ENCODE peak calls at places on chromosomes 16 and 17, in seven cellular contexts. One of them, this sample, is unnamed.

GRCh38 chr16:29114476-29115012 is 129.7 kb downstream of the LAT start:
- DNase-seq in AG10803: no peak
- DNase-seq in fibroblast of mammary gland: peak; percentile 5
- DNase-seq in fibroblast of pulmonary artery: no peak
- DNase-seq in GM12864: no peak
- DNase-seq in ascending aorta: no peak
- DNase-seq in HCT116: no peak
- DNase-seq in this sample: no peak

GRCh38 chr16:11634307-11634706 is 33.9 kb upstream of the SNN start:
- DNase-seq in ascending aorta: no peak
- DNase-seq in GM12864: no peak
- DNase-seq in fibroblast of mammary gland: no peak
- DNase-seq in AG10803: no peak
- DNase-seq in HCT116: no peak
- DNase-seq in fibroblast of pulmonary artery: no peak
- DNase-seq in this sample: no peak

GRCh38 chr16:66030036-66030435 is 336.5 kb upstream of the CDH5 start:
- DNase-seq in fibroblast of pulmonary artery: peak; percentile 30
- DNase-seq in fibroblast of mammary gland: peak; percentile 83
- DNase-seq in AG10803: peak; percentile 43
- DNase-seq in HCT116: no peak
- DNase-seq in GM12864: no peak
- DNase-seq in ascending aorta: no peak
- DNase-seq in this sample: no peak

GRCh38 chr17:48641541-48642058 is 15.4 kb upstream of the HOXB9 start:
- DNase-seq in GM12864: no peak
- DNase-seq in HCT116: no peak
- DNase-seq in AG10803: no peak
- DNase-seq in ascending aorta: no peak
- DNase-seq in fibroblast of pulmonary artery: no peak
- DNase-seq in fibroblast of mammary gland: no peak
- DNase-seq in this sample: no peak

GRCh38 chr16:85253127-85253941 is 141.1 kb upstream of the CIBAR2 start:
- DNase-seq in HCT116: no peak
- DNase-seq in fibroblast of mammary gland: peak; percentile 31
- DNase-seq in ascending aorta: no peak
- DNase-seq in AG10803: peak; percentile 37
- DNase-seq in fibroblast of pulmonary artery: peak; percentile 36
- DNase-seq in GM12864: no peak
- DNase-seq in this sample: peak; percentile 43

GRCh38 chr16:84191466-84191865 is 509 bp downstream of the ADAD2 start:
- DNase-seq in fibroblast of mammary gland: no peak
- DNase-seq in ascending aorta: no peak
- DNase-seq in AG10803: no peak
- DNase-seq in GM12864: no peak
- DNase-seq in HCT116: no peak
- DNase-seq in fibroblast of pulmonary artery: no peak
- DNase-seq in this sample: no peak

GRCh38 chr17:28716740-28717577 is 709 bp downstream of the RAB34 start:
- DNase-seq in fibroblast of pulmonary artery: peak; percentile 44
- DNase-seq in GM12864: no peak
- DNase-seq in fibroblast of mammary gland: peak; percentile 38
- DNase-seq in HCT116: no peak
- DNase-seq in ascending aorta: no peak
- DNase-seq in AG10803: peak; percentile 44
- DNase-seq in this sample: peak; percentile 44

GRCh38 chr16:19393226-19394074 is 24.2 kb upstream of the TMC5 start:
- DNase-seq in fibroblast of pulmonary artery: peak; percentile 26
- DNase-seq in AG10803: no peak
- DNase-seq in GM12864: no peak
- DNase-seq in ascending aorta: no peak
- DNase-seq in fibroblast of mammary gland: peak; percentile 27
- DNase-seq in HCT116: peak; percentile 89
- DNase-seq in this sample: peak; percentile 81

GRCh38 chr16:86029131-86029741 is 130.3 kb downstream of the IRF8 start:
- DNase-seq in HCT116: no peak
- DNase-seq in fibroblast of pulmonary artery: peak; percentile 25
- DNase-seq in AG10803: peak; percentile 17
- DNase-seq in GM12864: no peak
- DNase-seq in ascending aorta: no peak
- DNase-seq in fibroblast of mammary gland: peak; percentile 13
- DNase-seq in this sample: no peak

GRCh38 chr16:52050418-52050817 is 496.5 kb downstream of the TOX3 start:
- DNase-seq in fibroblast of mammary gland: peak; percentile 21
- DNase-seq in HCT116: no peak
- DNase-seq in fibroblast of pulmonary artery: peak; percentile 1
- DNase-seq in ascending aorta: no peak
- DNase-seq in AG10803: no peak
- DNase-seq in GM12864: no peak
- DNase-seq in this sample: peak; percentile 68

GRCh38 chr16:68356919-68357286 is 46.1 kb downstream of the PRMT7 start:
- DNase-seq in fibroblast of pulmonary artery: no peak
- DNase-seq in fibroblast of mammary gland: no peak
- DNase-seq in HCT116: no peak
- DNase-seq in ascending aorta: no peak
- DNase-seq in AG10803: no peak
- DNase-seq in GM12864: no peak
- DNase-seq in this sample: no peak

GRCh38 chr16:18789850-18790706 is at the start of gene RPS15A:
- DNase-seq in GM12864: peak; percentile 96
- DNase-seq in HCT116: peak; percentile 96
- DNase-seq in AG10803: peak; percentile 98
- DNase-seq in fibroblast of pulmonary artery: peak; percentile 99
- DNase-seq in ascending aorta: peak; percentile 77
- DNase-seq in fibroblast of mammary gland: peak; percentile 98
- DNase-seq in this sample: peak; percentile 98

GRCh38 chr17:49197346-49197998 is 12.9 kb downstream of the GNGT2 start:
- DNase-seq in fibroblast of mammary gland: no peak
- DNase-seq in HCT116: no peak
- DNase-seq in fibroblast of pulmonary artery: no peak
- DNase-seq in AG10803: no peak
- DNase-seq in GM12864: no peak
- DNase-seq in ascending aorta: no peak
- DNase-seq in this sample: peak; percentile 44

GRCh38 chr16:67551972-67552371 is 10.4 kb upstream of the CTCF start:
- DNase-seq in fibroblast of mammary gland: no peak
- DNase-seq in ascending aorta: no peak
- DNase-seq in GM12864: no peak
- DNase-seq in AG10803: no peak
- DNase-seq in fibroblast of pulmonary artery: no peak
- DNase-seq in HCT116: no peak
- DNase-seq in this sample: no peak

GRCh38 chr17:50817142-50817751 is 18.1 kb upstream of the WFIKKN2 start:
- DNase-seq in AG10803: no peak
- DNase-seq in ascending aorta: no peak
- DNase-seq in HCT116: peak; percentile 34
- DNase-seq in fibroblast of pulmonary artery: peak; percentile 31
- DNase-seq in GM12864: no peak
- DNase-seq in fibroblast of mammary gland: peak; percentile 24
- DNase-seq in this sample: no peak

GRCh38 chr16:87368029-87368765 is 15.4 kb downstream of the FBXO31 start:
- DNase-seq in HCT116: no peak
- DNase-seq in AG10803: no peak
- DNase-seq in GM12864: no peak
- DNase-seq in ascending aorta: no peak
- DNase-seq in fibroblast of pulmonary artery: no peak
- DNase-seq in fibroblast of mammary gland: no peak
- DNase-seq in this sample: no peak

GRCh38 chr17:31595076-31595475 is 203.6 kb downstream of the RAB11FIP4 start:
- DNase-seq in fibroblast of pulmonary artery: no peak
- DNase-seq in AG10803: peak; percentile 64
- DNase-seq in HCT116: no peak
- DNase-seq in GM12864: no peak
- DNase-seq in ascending aorta: no peak
- DNase-seq in fibroblast of mammary gland: peak; percentile 41
- DNase-seq in this sample: peak; percentile 84

GRCh38 chr16:85473909-85474640 is 139.0 kb upstream of the GSE1 start:
- DNase-seq in fibroblast of mammary gland: peak; percentile 12
- DNase-seq in fibroblast of pulmonary artery: no peak
- DNase-seq in GM12864: no peak
- DNase-seq in ascending aorta: no peak
- DNase-seq in AG10803: peak; percentile 54
- DNase-seq in HCT116: no peak
- DNase-seq in this sample: no peak

GRCh38 chr17:78839762-78840529 is 668 bp downstream of the USP36 start:
- DNase-seq in ascending aorta: no peak
- DNase-seq in HCT116: no peak
- DNase-seq in fibroblast of mammary gland: peak; percentile 68
- DNase-seq in AG10803: peak; percentile 66
- DNase-seq in GM12864: no peak
- DNase-seq in fibroblast of pulmonary artery: peak; percentile 72
- DNase-seq in this sample: peak; percentile 48

GRCh38 chr17:6551356-6551755 is 5.0 kb downstream of the PITPNM3 start:
- DNase-seq in fibroblast of mammary gland: no peak
- DNase-seq in AG10803: no peak
- DNase-seq in fibroblast of pulmonary artery: no peak
- DNase-seq in HCT116: no peak
- DNase-seq in ascending aorta: no peak
- DNase-seq in GM12864: no peak
- DNase-seq in this sample: peak; percentile 92

GRCh38 chr16:24635900-24636610 is 93.4 kb upstream of the TNRC6A start:
- DNase-seq in AG10803: peak; percentile 99
- DNase-seq in HCT116: no peak
- DNase-seq in ascending aorta: no peak
- DNase-seq in fibroblast of pulmonary artery: peak; percentile 98
- DNase-seq in GM12864: no peak
- DNase-seq in fibroblast of mammary gland: peak; percentile 97
- DNase-seq in this sample: peak; percentile 83

GRCh38 chr16:528111-529011 is 849 bp downstream of the CAPN15 start:
- DNase-seq in fibroblast of mammary gland: peak; percentile 76
- DNase-seq in GM12864: no peak
- DNase-seq in fibroblast of pulmonary artery: peak; percentile 68
- DNase-seq in ascending aorta: no peak
- DNase-seq in AG10803: peak; percentile 65
- DNase-seq in HCT116: no peak
- DNase-seq in this sample: peak; percentile 82

DNA sequence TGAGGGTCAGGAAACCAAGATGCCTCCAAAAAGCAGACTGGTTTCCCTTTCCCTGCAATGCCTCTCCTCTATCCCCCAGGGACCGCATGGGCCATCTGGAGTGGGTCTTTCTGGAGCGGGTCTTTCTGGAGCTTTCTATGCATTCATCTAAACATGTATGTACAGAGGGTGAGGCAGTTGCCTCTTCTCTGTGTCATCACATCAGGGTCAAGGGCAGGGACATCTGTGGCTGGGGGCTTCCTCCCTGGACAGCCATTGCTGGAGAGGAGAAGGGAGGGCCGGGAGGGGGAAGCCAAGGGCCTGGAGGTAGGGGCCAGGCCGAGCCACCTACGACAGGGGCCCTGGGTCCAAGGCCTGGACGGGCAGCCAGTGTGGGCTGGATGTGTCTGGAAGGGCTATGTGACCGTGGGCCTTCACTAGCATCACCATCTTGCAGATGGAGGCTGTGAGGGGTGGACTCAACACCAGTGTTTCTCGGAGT is 840 bp downstream of the ADCY7 start:
- DNase-seq in AG10803: no peak
- DNase-seq in GM12864: no peak
- DNase-seq in fibroblast of pulmonary artery: no peak
- DNase-seq in fibroblast of mammary gland: no peak
- DNase-seq in ascending aorta: no peak
- DNase-seq in HCT116: no peak
- DNase-seq in this sample: no peak
- TF ChIP-seq CTCF in AG10803: no peak
- TF ChIP-seq CTCF in GM12864: no peak
- TF ChIP-seq CTCF in fibroblast of pulmonary artery: no peak
- TF ChIP-seq CTCF in fibroblast of mammary gland: no peak
- TF ChIP-seq CTCF in ascending aorta: no peak
- TF ChIP-seq CTCF in HCT116: no peak
- TF ChIP-seq CTCF in this sample: no peak

DNA sequence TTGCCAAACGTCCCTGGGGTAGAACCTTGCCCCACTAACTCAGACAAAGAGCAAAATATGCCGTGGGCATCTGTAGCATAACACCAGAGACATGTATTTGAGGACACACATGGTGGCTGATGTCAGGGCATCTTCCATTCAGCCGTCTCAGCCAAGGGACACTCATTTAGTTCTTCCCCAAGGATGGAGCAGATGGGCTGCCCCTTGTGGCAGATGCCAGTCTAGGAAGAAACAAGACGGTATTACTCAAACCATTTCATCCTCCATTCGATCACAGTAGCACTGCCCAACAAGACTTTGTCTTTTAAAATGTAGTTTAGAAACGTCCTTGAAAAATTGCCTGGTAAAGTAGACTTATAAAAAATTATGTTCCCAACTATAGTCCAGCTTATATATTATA is 937.6 kb upstream of the EEF2KMT start:
- DNase-seq in ascending aorta: no peak
- DNase-seq in fibroblast of mammary gland: no peak
- DNase-seq in GM12864: no peak
- DNase-seq in HCT116: no peak
- DNase-seq in AG10803: no peak
- DNase-seq in fibroblast of pulmonary artery: no peak
- DNase-seq in this sample: no peak
- TF ChIP-seq CTCF in ascending aorta: no peak
- TF ChIP-seq CTCF in fibroblast of mammary gland: no peak
- TF ChIP-seq CTCF in GM12864: no peak
- TF ChIP-seq CTCF in HCT116: no peak
- TF ChIP-seq CTCF in AG10803: no peak
- TF ChIP-seq CTCF in fibroblast of pulmonary artery: no peak
- TF ChIP-seq CTCF in this sample: no peak

GRCh38 chr17:75632428-75632827 is 806 bp upstream of the SMIM5 start:
- DNase-seq in fibroblast of pulmonary artery: no peak
- DNase-seq in HCT116: no peak
- DNase-seq in fibroblast of mammary gland: no peak
- DNase-seq in GM12864: no peak
- DNase-seq in ascending aorta: no peak
- DNase-seq in AG10803: no peak
- DNase-seq in this sample: no peak

GRCh38 chr17:75631353-75631752 is 1.9 kb upstream of the SMIM5 start:
- DNase-seq in GM12864: no peak
- DNase-seq in fibroblast of mammary gland: no peak
- DNase-seq in AG10803: no peak
- DNase-seq in fibroblast of pulmonary artery: no peak
- DNase-seq in ascending aorta: no peak
- DNase-seq in HCT116: no peak
- DNase-seq in this sample: no peak

GRCh38 chr17:75633484-75634375 is 496 bp downstream of the SMIM5 start:
- DNase-seq in GM12864: peak; percentile 19
- DNase-seq in fibroblast of pulmonary artery: peak; percentile 90
- DNase-seq in AG10803: peak; percentile 87
- DNase-seq in fibroblast of mammary gland: peak; percentile 87
- DNase-seq in HCT116: peak; percentile 80
- DNase-seq in ascending aorta: peak; percentile 34
- DNase-seq in this sample: peak; percentile 92

GRCh38 chr17:75634376-75634740 is 1.1 kb downstream of the SMIM5 start:
- DNase-seq in AG10803: no peak
- DNase-seq in GM12864: no peak
- DNase-seq in HCT116: no peak
- DNase-seq in fibroblast of mammary gland: no peak
- DNase-seq in fibroblast of pulmonary artery: no peak
- DNase-seq in ascending aorta: no peak
- DNase-seq in this sample: no peak

GRCh38 chr17:75632863-75633483 is at the start of gene SMIM5:
- DNase-seq in fibroblast of pulmonary artery: peak; percentile 85
- DNase-seq in AG10803: peak; percentile 91
- DNase-seq in GM12864: peak; percentile 24
- DNase-seq in fibroblast of mammary gland: peak; percentile 86
- DNase-seq in ascending aorta: peak; percentile 75
- DNase-seq in HCT116: peak; percentile 63
- DNase-seq in this sample: peak; percentile 82
- TF ChIP-seq CTCF in fibroblast of pulmonary artery: peak; percentile 90
- TF ChIP-seq CTCF in AG10803: peak; percentile 90
- TF ChIP-seq CTCF in GM12864: peak; percentile 97
- TF ChIP-seq CTCF in fibroblast of mammary gland: peak; percentile 94
- TF ChIP-seq CTCF in ascending aorta: peak; percentile 93
- TF ChIP-seq CTCF in HCT116: peak; percentile 95
- TF ChIP-seq CTCF in this sample: peak; percentile 96

GRCh38 chr17:10316986-10317834 is 55.6 kb downstream of the MYH13 start:
- DNase-seq in fibroblast of pulmonary artery: peak; percentile 53
- DNase-seq in HCT116: peak; percentile 31
- DNase-seq in ascending aorta: no peak
- DNase-seq in AG10803: peak; percentile 32
- DNase-seq in fibroblast of mammary gland: peak; percentile 85
- DNase-seq in GM12864: no peak
- DNase-seq in this sample: no peak
- TF ChIP-seq CTCF in fibroblast of pulmonary artery: peak; percentile 54
- TF ChIP-seq CTCF in HCT116: peak; percentile 25
- TF ChIP-seq CTCF in ascending aorta: no peak
- TF ChIP-seq CTCF in AG10803: peak; percentile 53
- TF ChIP-seq CTCF in fibroblast of mammary gland: peak; percentile 82
- TF ChIP-seq CTCF in GM12864: peak; percentile 90
- TF ChIP-seq CTCF in this sample: no peak

This sample was measured in epithelial cell of esophagus.